ENCODE peak calls at places on chromosomes 5 and 9, in six cellular contexts. M, S, Y, I, H and K are unnamed samples.

GRCh38 chr9:124504530-124505005 is 2.6 kb downstream of the NR5A1 start:
- DNase-seq in M (no peak), S (no peak), Y (no peak), I (no peak), H (no peak), K (no peak)

GRCh38 chr5:56757077-56757476 is 58.3 kb upstream of the MAP3K1 start:
- DNase-seq in M (no peak), S (no peak), Y (no peak), I (peak), H (no peak), K (no peak)

GRCh38 chr5:109688647-109688998 is 1.1 kb upstream of the MAN2A1 start:
- DNase-seq in M (no peak), S (no peak), Y (peak), I (no peak), H (no peak), K (peak)

GRCh38 chr5:127804886-127805426 is 101.8 kb downstream of the CCDC192 start:
- DNase-seq in M (no peak), S (no peak), Y (no peak), I (peak), H (no peak), K (no peak)

GRCh38 chr9:82912639-82913038 is 150.3 kb downstream of the RASEF start:
- DNase-seq in M (no peak), S (no peak), Y (no peak), I (no peak), H (no peak), K (no peak)

GRCh38 chr5:98349251-98349989 is 424.0 kb upstream of the RGMB start:
- DNase-seq in M (no peak), S (no peak), Y (no peak), I (peak), H (no peak), K (no peak)

GRCh38 chr5:125117556-125117955 is 371.1 kb upstream of the ZNF608 start:
- DNase-seq in M (peak), S (no peak), Y (no peak), I (peak), H (no peak), K (no peak)

GRCh38 chr5:66958984-66959641 is 237.5 kb downstream of the CD180 start:
- DNase-seq in M (peak), S (no peak), Y (no peak), I (peak), H (peak), K (no peak)

GRCh38 chr9:116234091-116234490 is 80.5 kb downstream of the PAPPA start:
- DNase-seq in M (peak), S (no peak), Y (no peak), I (peak), H (no peak), K (no peak)

GRCh38 chr5:28234356-28234968 is 1196.1 kb upstream of the CDH9 start:
- DNase-seq in M (no peak), S (no peak), Y (no peak), I (no peak), H (no peak), K (no peak)

GRCh38 chr9:113436753-113437515 is 26.4 kb downstream of the C9orf43 start:
- DNase-seq in M (no peak), S (no peak), Y (no peak), I (no peak), H (no peak), K (no peak)

GRCh38 chr5:15522141-15522540 is 22.2 kb downstream of the FBXL7 start:
- DNase-seq in M (no peak), S (no peak), Y (no peak), I (no peak), H (no peak), K (no peak)

GRCh38 chr5:143011621-143012020 is 241.4 kb downstream of the ARHGAP26 start:
- DNase-seq in M (no peak), S (no peak), Y (no peak), I (no peak), H (no peak), K (no peak)

GRCh38 chr5:67353500-67353931 is 156.9 kb upstream of the CD180 start:
- DNase-seq in M (no peak), S (no peak), Y (no peak), I (peak), H (no peak), K (no peak)

GRCh38 chr5:83414601-83415000 is 56.9 kb upstream of the VCAN start:
- DNase-seq in M (no peak), S (no peak), Y (no peak), I (peak), H (no peak), K (no peak)

GRCh38 chr9:12775373-12775962 is 648 bp downstream of the LURAP1L start:
- DNase-seq in M (no peak), S (no peak), Y (peak), I (no peak), H (peak), K (peak)

DNA sequence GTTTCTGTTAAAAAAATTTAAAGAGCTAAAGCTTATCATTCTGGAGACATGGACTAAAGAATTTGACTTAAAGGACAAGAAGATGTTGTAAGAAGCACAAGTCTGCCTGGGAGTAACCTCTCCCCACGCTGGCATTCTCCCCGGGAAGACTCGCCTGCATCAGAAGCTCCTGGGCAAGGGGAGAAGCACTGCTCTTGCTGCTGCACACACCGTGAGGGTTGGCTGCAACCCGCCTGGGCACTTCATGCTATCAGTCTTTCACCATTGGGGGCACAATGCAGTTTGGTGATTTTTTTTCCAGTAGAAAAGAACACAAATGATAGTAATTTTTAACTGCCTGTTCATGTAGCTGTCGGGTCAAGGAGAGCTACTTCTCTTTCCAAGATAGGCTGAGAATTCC is 192.5 kb upstream of the PANK3 start:
- DNase-seq in M (no peak), S (no peak), Y (no peak), I (no peak), H (no peak), K (no peak)
- TF ChIP-seq CTCF in M (no peak), S (no peak), Y (no peak), I (no peak), H (no peak), K (no peak)

GRCh38 chr5:17257705-17258273 is 40.4 kb downstream of the BASP1 start:
- DNase-seq in M (no peak), S (no peak), Y (peak), I (no peak), H (no peak), K (no peak)

GRCh38 chr5:17265041-17265440 is 47.6 kb downstream of the BASP1 start:
- DNase-seq in M (no peak), S (no peak), Y (no peak), I (no peak), H (no peak), K (no peak)

GRCh38 chr5:17260549-17260948 is 43.1 kb downstream of the BASP1 start:
- DNase-seq in M (no peak), S (no peak), Y (no peak), I (no peak), H (no peak), K (no peak)

GRCh38 chr5:17258429-17258828 is 41.0 kb downstream of the BASP1 start:
- DNase-seq in M (no peak), S (no peak), Y (no peak), I (peak), H (no peak), K (no peak)

GRCh38 chr5:17261075-17261474 is 43.6 kb downstream of the BASP1 start:
- DNase-seq in M (no peak), S (no peak), Y (no peak), I (no peak), H (no peak), K (no peak)
- TF ChIP-seq CTCF in M (no peak), S (no peak), Y (no peak), I (no peak), H (no peak), K (no peak)

GRCh38 chr5:150286820-150287219 is 2.8 kb downstream of the CAMK2A start:
- DNase-seq in M (no peak), S (no peak), Y (no peak), I (no peak), H (no peak), K (no peak)
- TF ChIP-seq CTCF in M (no peak), S (no peak), Y (no peak), I (peak), H (no peak), K (peak)

GRCh38 chr9:74205071-74205470 is 292.1 kb upstream of the RORB start:
- DNase-seq in M (no peak), S (no peak), Y (no peak), I (no peak), H (no peak), K (no peak)
- TF ChIP-seq CTCF in M (no peak), S (no peak), Y (no peak), I (no peak), H (no peak), K (no peak)

DNA sequence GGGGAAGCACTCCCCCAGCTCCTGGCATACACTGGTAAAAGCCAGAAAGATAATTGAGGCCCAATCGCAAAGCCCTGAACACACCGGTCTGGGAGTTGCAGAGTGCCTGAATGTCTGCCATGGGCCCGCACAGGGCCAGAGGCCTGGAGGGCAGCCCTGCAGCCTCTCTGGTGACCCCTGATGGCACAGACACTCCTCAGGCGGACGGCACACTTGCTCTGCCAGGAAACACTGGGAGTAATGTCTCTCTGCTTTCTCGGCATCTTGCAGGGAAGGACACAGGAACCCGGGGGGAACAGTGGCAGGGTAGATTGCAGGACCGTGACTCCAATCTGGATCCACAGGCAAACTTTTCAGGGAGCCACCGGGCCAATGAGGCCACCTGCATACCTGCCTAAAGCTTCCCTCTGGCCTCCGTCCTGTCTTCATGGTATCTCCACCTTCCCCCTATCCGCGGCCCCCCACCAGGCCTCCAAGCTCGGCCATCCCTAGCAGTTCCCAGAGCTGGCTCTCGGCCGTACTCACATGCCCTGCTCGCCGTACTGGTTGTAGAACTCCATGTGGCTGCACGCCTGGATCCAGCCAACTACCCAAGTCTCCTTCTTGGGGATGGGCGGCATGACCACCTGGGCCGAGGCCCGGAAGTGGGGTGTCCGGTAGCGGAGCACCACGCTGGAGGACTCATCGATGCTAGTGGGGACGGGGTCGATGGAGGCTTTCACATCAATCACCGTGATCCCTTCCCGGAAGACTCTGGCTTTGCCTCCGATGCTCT is 791 bp downstream of the FAM78A start:
- DNase-seq in M (no peak), S (no peak), Y (peak), I (no peak), H (no peak), K (no peak)
- TF ChIP-seq CTCF in M (no peak), S (no peak), Y (peak), I (no peak), H (no peak), K (peak)

GRCh38 chr9:25678147-25678666 is at the start of gene TUSC1:
- DNase-seq in M (peak), S (no peak), Y (peak), I (peak), H (peak), K (no peak)
- TF ChIP-seq CTCF in M (no peak), S (no peak), Y (no peak), I (no peak), H (peak), K (no peak)